ENCODE peak calls at places on chromosome 3, in five cellular contexts. G, V, F, D and Y are unnamed samples.
A peak's percentile ranks its signal among the peaks of the same experiment; 100 is the strongest.

GRCh38 chr3:56837196-56837955 is 35.6 kb upstream of the ARHGEF3 start:
- DNase-seq in F (no peak), D (no peak), V (no peak), G (no peak), Y (no peak)

GRCh38 chr3:111690242-111690641 is 95.1 kb upstream of the ZBED2 start:
- DNase-seq in D (no peak), G (peak; percentile 79), F (peak; percentile 61), V (no peak), Y (no peak)

GRCh38 chr3:172685331-172686214 is 25.3 kb downstream of the NCEH1 start:
- DNase-seq in V (no peak), G (peak; percentile 50), D (no peak), F (peak; percentile 61), Y (peak; percentile 42)

GRCh38 chr3:45937206-45938042 is 5.8 kb upstream of the CXCR6 start:
- DNase-seq in G (no peak), D (no peak), V (no peak), F (no peak), Y (no peak)

GRCh38 chr3:184795493-184796198 is 16.3 kb upstream of the VPS8 start:
- DNase-seq in F (no peak), V (no peak), G (no peak), D (no peak), Y (no peak)

GRCh38 chr3:50347187-50347813 is 1.8 kb upstream of the ZMYND10 start:
- DNase-seq in D (peak; percentile 61), F (peak; percentile 83), V (peak; percentile 73), G (peak; percentile 71), Y (peak; percentile 52)

GRCh38 chr3:18122264-18122663 is 302.9 kb downstream of the SATB1 start:
- DNase-seq in V (no peak), F (no peak), D (no peak), G (no peak), Y (no peak)

GRCh38 chr3:29639621-29640290 is 358.9 kb downstream of the RBMS3 start:
- DNase-seq in G (peak; percentile 24), D (no peak), V (no peak), F (peak; percentile 44), Y (no peak)

GRCh38 chr3:141011511-141012262 is 39.5 kb upstream of the SPSB4 start:
- DNase-seq in F (peak; percentile 66), D (peak; percentile 82), V (peak; percentile 32), G (peak; percentile 44), Y (peak; percentile 71)

GRCh38 chr3:78919021-78919755 is 848.6 kb downstream of the ROBO1 start:
- DNase-seq in D (no peak), F (peak; percentile 95), G (peak; percentile 98), V (no peak), Y (peak; percentile 23)

GRCh38 chr3:183265157-183265642 is 12.1 kb downstream of the B3GNT5 start:
- DNase-seq in F (peak; percentile 45), G (no peak), D (peak; percentile 32), V (peak; percentile 64), Y (no peak)

GRCh38 chr3:147702499-147702898 is 293.3 kb downstream of the ZIC1 start:
- DNase-seq in G (no peak), D (no peak), V (no peak), F (no peak), Y (peak; percentile 43)

GRCh38 chr3:88595025-88595424 is 445.3 kb downstream of the C3orf38 start:
- DNase-seq in D (no peak), V (no peak), G (no peak), F (no peak), Y (no peak)

GRCh38 chr3:134630506-134630905 is 20.3 kb downstream of the KY start:
- DNase-seq in F (no peak), G (peak; percentile 33), V (peak; percentile 14), D (no peak), Y (no peak)

GRCh38 chr3:141913150-141913811 is 36.8 kb downstream of the ATP1B3 start:
- DNase-seq in G (peak; percentile 62), D (no peak), V (peak; percentile 74), F (peak; percentile 66), Y (peak; percentile 26)

GRCh38 chr3:158789592-158789991 is 12.3 kb upstream of the MFSD1 start:
- DNase-seq in D (no peak), V (peak; percentile 7), F (peak; percentile 64), G (peak; percentile 81), Y (peak; percentile 43)

GRCh38 chr3:188749010-188749617 is 422.7 kb upstream of the TPRG1 start:
- DNase-seq in V (peak; percentile 52), G (no peak), F (no peak), D (no peak), Y (no peak)

DNA sequence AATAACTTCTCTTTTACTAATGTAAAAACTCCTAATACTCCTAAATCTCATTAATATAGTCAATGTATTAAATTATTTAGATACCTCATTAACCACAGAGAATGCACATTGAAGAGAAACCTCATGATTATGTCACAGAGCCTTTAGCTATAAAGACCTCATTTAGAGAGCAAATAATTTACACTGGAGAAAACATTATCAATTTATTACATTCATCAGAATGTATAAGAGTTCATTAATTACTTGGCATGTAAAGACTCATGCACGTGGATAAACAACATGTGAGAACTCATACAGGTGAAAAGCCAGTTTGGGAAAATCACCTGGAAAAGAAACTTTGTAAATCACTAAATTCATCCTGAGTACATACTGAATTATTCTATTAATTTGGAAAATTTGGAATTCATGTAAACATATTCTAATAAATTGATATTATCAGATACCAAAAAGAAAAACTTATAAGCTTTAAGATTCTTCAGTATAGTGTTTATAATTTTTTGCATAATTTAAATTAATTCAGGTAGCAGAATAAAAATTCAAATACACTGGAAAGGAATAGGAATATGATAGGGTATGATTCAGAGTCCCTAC is 22.9 kb upstream of the WNT7A start:
- DNase-seq in D (no peak), F (no peak), V (no peak), G (no peak), Y (no peak)
- H3K9me3 ChIP-seq in D (peaks cover 84% of the 10 kb centered on the region), F (peaks cover 91% of the 10 kb centered on the region), V (peaks cover 3% of the 10 kb centered on the region), G (peaks cover 13% of the 10 kb centered on the region), Y (no peaks in the 10 kb centered on the region)

GRCh38 chr3:52722491-52722890 is 16.6 kb downstream of the SPCS1 start:
- DNase-seq in G (no peak), D (no peak), F (no peak), V (no peak), Y (no peak)
- H3K9me3 ChIP-seq in G (no peaks in the 10 kb centered on the region), D (peaks cover 11% of the 10 kb centered on the region), F (peaks cover 13% of the 10 kb centered on the region), V (no peaks in the 10 kb centered on the region), Y (no peaks in the 10 kb centered on the region)

GRCh38 chr3:19457449-19457848 is 309.1 kb downstream of the KCNH8 start:
- DNase-seq in F (no peak), G (no peak), D (no peak), V (no peak), Y (no peak)
- H3K9me3 ChIP-seq in F (peaks cover 5% of the 10 kb centered on the region), G (peaks cover 2% of the 10 kb centered on the region), D (peaks cover 6% of the 10 kb centered on the region), V (no peaks in the 10 kb centered on the region), Y (no peaks in the 10 kb centered on the region)

GRCh38 chr3:40618158-40618557 is 93.4 kb downstream of the ZNF621 start:
- DNase-seq in V (no peak), G (no peak), F (no peak), D (no peak), Y (no peak)

GRCh38 chr3:40621252-40621651 is 96.5 kb downstream of the ZNF621 start:
- DNase-seq in V (no peak), G (no peak), F (no peak), D (no peak), Y (no peak)

GRCh38 chr3:40623567-40623966 is 98.8 kb downstream of the ZNF621 start:
- DNase-seq in V (peak; percentile 55), D (no peak), F (no peak), G (no peak), Y (no peak)

GRCh38 chr3:40617084-40617483 is 92.3 kb downstream of the ZNF621 start:
- DNase-seq in D (no peak), F (no peak), G (no peak), V (no peak), Y (no peak)

DNA sequence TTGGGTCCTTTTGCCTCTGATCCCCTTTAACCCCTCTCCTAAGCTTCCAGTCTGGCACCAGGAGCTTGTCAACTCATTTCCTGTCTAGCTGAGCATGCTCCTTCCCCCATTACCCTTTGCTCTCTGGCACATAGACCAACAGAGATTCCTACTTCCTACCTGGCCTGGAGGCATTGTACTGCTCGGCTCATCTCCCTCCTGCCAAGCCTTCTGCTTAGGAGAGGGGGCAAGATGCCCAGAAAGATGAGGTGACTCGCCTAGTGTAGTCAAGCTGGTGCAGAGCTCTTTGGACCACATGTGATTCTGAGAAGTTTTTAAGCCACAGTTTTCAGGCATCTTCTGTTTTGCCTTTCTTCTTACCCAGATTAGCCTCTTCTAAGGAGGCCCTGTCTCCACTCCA is 95.4 kb downstream of the ZNF621 start:
- DNase-seq in D (no peak), F (no peak), V (peak; percentile 3), G (no peak), Y (peak; percentile 67)
- H3K9me3 ChIP-seq in D (peaks cover 26% of the 10 kb centered on the region), F (peaks cover 18% of the 10 kb centered on the region), V (peaks cover 1% of the 10 kb centered on the region), G (peaks cover 4% of the 10 kb centered on the region), Y (no peaks in the 10 kb centered on the region)

DNA sequence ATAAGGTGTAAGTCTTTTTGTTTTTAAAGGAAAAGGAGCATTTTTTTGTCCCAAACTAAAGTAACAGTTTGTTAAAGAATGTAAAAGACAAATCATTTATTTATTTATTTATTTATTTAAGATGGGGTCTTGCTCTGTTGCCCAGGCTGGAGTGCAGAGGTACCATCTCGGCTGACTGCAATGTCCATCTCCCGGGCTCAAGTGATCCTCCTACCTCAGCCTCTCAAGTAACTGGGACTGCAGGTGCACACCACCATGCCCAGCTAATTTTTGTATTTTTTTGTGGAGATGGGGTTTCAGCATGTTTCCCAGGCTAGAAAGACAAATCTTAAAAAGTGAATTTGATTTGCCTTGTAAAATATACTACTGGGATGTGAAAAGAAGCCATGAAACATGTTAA is 86.3 kb upstream of the PLXND1 start:
- DNase-seq in F (no peak), G (no peak), V (no peak), D (no peak), Y (no peak)
- H3K9me3 ChIP-seq in F (no peaks in the 10 kb centered on the region), G (no peaks in the 10 kb centered on the region), V (no peaks in the 10 kb centered on the region), D (no peaks in the 10 kb centered on the region), Y (peaks cover 1% of the 10 kb centered on the region)

GRCh38 chr3:35954365-35954764 is 315.0 kb downstream of the ARPP21 start:
- DNase-seq in D (no peak), V (no peak), G (no peak), F (no peak), Y (no peak)
- H3K9me3 ChIP-seq in D (peaks cover 10% of the 10 kb centered on the region), V (no peaks in the 10 kb centered on the region), G (no peaks in the 10 kb centered on the region), F (peaks cover 13% of the 10 kb centered on the region), Y (peaks cover 2% of the 10 kb centered on the region)

DNA sequence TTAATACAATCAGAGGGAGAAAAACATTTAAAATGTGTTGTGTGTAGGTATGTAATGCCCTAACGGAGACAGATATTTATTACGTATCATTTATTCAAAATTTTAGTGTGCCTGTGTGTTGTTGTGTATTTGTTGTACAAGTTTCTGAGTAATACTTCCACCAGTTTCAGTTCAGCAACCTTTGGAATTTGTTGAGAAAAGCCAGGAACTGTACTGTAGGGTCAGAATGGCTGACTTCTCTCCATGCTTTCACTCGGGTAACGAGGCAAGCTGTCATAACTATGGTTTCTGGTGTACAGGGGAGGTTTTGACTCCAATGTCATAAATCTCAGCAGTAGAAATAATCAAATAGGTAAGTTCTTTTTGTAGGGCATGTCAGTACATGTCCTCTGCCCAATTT is 23.8 kb upstream of the CNTN6 start:
- DNase-seq in D (no peak), V (no peak), F (no peak), G (no peak), Y (no peak)
- H3K9me3 ChIP-seq in D (no peaks in the 10 kb centered on the region), V (peaks cover 1% of the 10 kb centered on the region), F (no peaks in the 10 kb centered on the region), G (peaks cover 2% of the 10 kb centered on the region), Y (no peaks in the 10 kb centered on the region)

GRCh38 chr3:93861021-93861420 is 112.7 kb downstream of the PROS1 start:
- DNase-seq in G (no peak), V (no peak), D (no peak), F (no peak), Y (no peak)
- H3K9me3 ChIP-seq in G (no peaks in the 10 kb centered on the region), V (no peaks in the 10 kb centered on the region), D (no peaks in the 10 kb centered on the region), F (no peaks in the 10 kb centered on the region), Y (no peaks in the 10 kb centered on the region)